ENCODE peak calls at places on chromosomes 11 and 22, in four cellular contexts. O is NCI-H526 treated with DMSO at 0.1 percent for 48 hours, D is MV-4-11, W is SJSA1. P is an unnamed sample.

GRCh38 chr22:17842386-17842785 is 68.1 kb upstream of the BID start:
- DNase-seq in O (no peak), D (peak; percentile 83), W (no peak), P (no peak)

GRCh38 chr11:27234043-27234668 is 128.9 kb downstream of the CCDC34 start:
- DNase-seq in O (peak; percentile 18), D (peak; percentile 100), W (peak; percentile 79), P (peak; percentile 71)

GRCh38 chr22:34526681-34527080 is 539.3 kb upstream of the ISX start:
- DNase-seq in O (no peak), D (no peak), W (no peak), P (no peak)

GRCh38 chr11:111983187-111983986 is 41.8 kb upstream of the DLAT start:
- DNase-seq in O (peak; percentile 100), D (no peak), W (peak; percentile 80), P (no peak)

GRCh38 chr11:123030517-123030916 is 31.4 kb downstream of the HSPA8 start:
- DNase-seq in O (no peak), D (no peak), W (no peak), P (no peak)

GRCh38 chr11:69367211-69367964 is 73.4 kb downstream of the MYEOV start:
- DNase-seq in O (no peak), D (no peak), W (no peak), P (no peak)

GRCh38 chr11:2525941-2526807 is 81.4 kb downstream of the KCNQ1 start:
- DNase-seq in O (no peak), D (no peak), W (no peak), P (no peak)

GRCh38 chr11:119791701-119792151 is 62.7 kb upstream of the NECTIN1 start:
- DNase-seq in O (no peak), D (no peak), W (peak; percentile 92), P (no peak)

GRCh38 chr11:116317212-116317611 is 455.6 kb downstream of the BUD13 start:
- DNase-seq in O (no peak), D (no peak), W (no peak), P (no peak)

P was measured in GM06990.